ENCODE peak calls at places on chromosome 13, in five cellular contexts. E is fibroblast of lung, L is ovary, H is hippocampal formation, T is NCI-H774. A is an unnamed sample.

GRCh38 chr13:84843368-84843767 is 955.9 kb downstream of the SLITRK6 start:
- DNase-seq in E (no peak), L (no peak), H (no peak), T (no peak), A (no peak)

GRCh38 chr13:40648841-40649240 is 17.6 kb downstream of the FOXO1 start:
- DNase-seq in E (no peak), L (no peak), H (no peak), T (no peak), A (no peak)

GRCh38 chr13:113548171-113548641 is 36.3 kb upstream of the TFDP1 start:
- DNase-seq in E (peak), L (no peak), H (no peak), T (no peak), A (no peak)

GRCh38 chr13:32537580-32538233 is 888 bp downstream of the N4BP2L2 start:
- DNase-seq in E (peak), L (peak), H (no peak), T (no peak), A (no peak)

GRCh38 chr13:109271991-109272454 is 514.4 kb downstream of the IRS2 start:
- DNase-seq in E (peak), L (no peak), H (no peak), T (no peak), A (no peak)

GRCh38 chr13:42702726-42703125 is 78.7 kb upstream of the FAM216B start:
- DNase-seq in E (peak), L (peak), H (no peak), T (no peak), A (no peak)

GRCh38 chr13:35252536-35253205 is 223.8 kb downstream of the MAB21L1 start:
- DNase-seq in E (no peak), L (no peak), H (no peak), T (no peak), A (no peak)

GRCh38 chr13:33973194-33973593 is 155.2 kb downstream of the RFC3 start:
- DNase-seq in E (no peak), L (no peak), H (no peak), T (no peak), A (no peak)

GRCh38 chr13:53499551-53499950 is 470.9 kb downstream of the OLFM4 start:
- DNase-seq in E (no peak), L (no peak), H (no peak), T (no peak), A (no peak)

GRCh38 chr13:35512271-35512920 is 35.9 kb upstream of the MAB21L1 start:
- DNase-seq in E (peak), L (no peak), H (no peak), T (no peak), A (no peak)